ENCODE peak calls at places on chromosomes 1 and 21, in five cellular contexts. C, B, K, M and U are unnamed samples.

GRCh38 chr1:47984175-47984789 is 12.9 kb downstream of the TRABD2B start:
- DNase-seq in C (no peak), B (peak; percentile 15), K (no peak), M (no peak), U (no peak)

GRCh38 chr1:196440711-196441110 is 167.5 kb downstream of the KCNT2 start:
- DNase-seq in C (no peak), B (no peak), K (no peak), M (no peak), U (no peak)

GRCh38 chr1:48530727-48531351 is 58.8 kb upstream of the SPATA6 start:
- DNase-seq in C (peak; percentile 55), B (peak; percentile 76), K (peak; percentile 62), M (peak; percentile 36), U (peak; percentile 59)

GRCh38 chr1:39927538-39927937 is 25.8 kb upstream of the MYCL start:
- DNase-seq in C (no peak), B (no peak), K (no peak), M (no peak), U (no peak)

GRCh38 chr1:65584399-65584798 is 163.9 kb downstream of the LEPR start:
- DNase-seq in C (no peak), B (no peak), K (no peak), M (no peak), U (no peak)

GRCh38 chr1:184163674-184164470 is 112.3 kb downstream of the TSEN15 start:
- DNase-seq in C (no peak), B (no peak), K (peak; percentile 65), M (peak; percentile 48), U (peak; percentile 72)

GRCh38 chr1:23791434-23792047 is 596 bp downstream of the LYPLA2 start:
- DNase-seq in C (no peak), B (peak; percentile 55), K (peak; percentile 60), M (peak; percentile 67), U (peak; percentile 73)

GRCh38 chr1:212700892-212701819 is 1.5 kb upstream of the BATF3 start:
- DNase-seq in C (no peak), B (peak; percentile 55), K (peak; percentile 56), M (no peak), U (no peak)

GRCh38 chr1:235107368-235108184 is 21.1 kb downstream of the TOMM20 start:
- DNase-seq in C (no peak), B (no peak), K (no peak), M (no peak), U (no peak)

GRCh38 chr1:18670267-18670910 is 39.7 kb downstream of the PAX7 start:
- DNase-seq in C (no peak), B (no peak), K (no peak), M (no peak), U (no peak)

GRCh38 chr1:215475719-215476525 is 91.2 kb upstream of the KCTD3 start:
- DNase-seq in C (no peak), B (no peak), K (no peak), M (peak; percentile 71), U (no peak)

GRCh38 chr1:17122449-17123194 is 3.4 kb upstream of the PADI2 start:
- DNase-seq in C (no peak), B (no peak), K (no peak), M (no peak), U (no peak)

GRCh38 chr1:160326393-160326792 is 16.7 kb downstream of the COPA start:
- DNase-seq in C (no peak), B (no peak), K (no peak), M (no peak), U (no peak)

GRCh38 chr1:153122831-153123421 is 9.6 kb upstream of the SPRR2F start:
- DNase-seq in C (peak; percentile 41), B (no peak), K (peak; percentile 21), M (peak; percentile 79), U (peak; percentile 18)

GRCh38 chr1:32066489-32066873 is 6.3 kb upstream of the TMEM39B start:
- DNase-seq in C (peak; percentile 48), B (no peak), K (no peak), M (peak; percentile 79), U (peak; percentile 41)

GRCh38 chr1:220386494-220387195 is 114.4 kb upstream of the RAB3GAP2 start:
- DNase-seq in C (no peak), B (no peak), K (no peak), M (no peak), U (no peak)

GRCh38 chr1:69086148-69086547 is 481.6 kb upstream of the LRRC7 start:
- DNase-seq in C (no peak), B (no peak), K (no peak), M (no peak), U (no peak)

GRCh38 chr1:156421062-156421938 is 52.3 kb downstream of the RHBG start:
- DNase-seq in C (peak; percentile 71), B (peak; percentile 85), K (peak; percentile 96), M (peak; percentile 97), U (peak; percentile 97)

GRCh38 chr1:168422203-168422848 is 121.5 kb downstream of the XCL2 start:
- DNase-seq in C (no peak), B (no peak), K (no peak), M (no peak), U (no peak)

GRCh38 chr21:34204021-34204420 is 130.6 kb downstream of the MRPS6 start:
- DNase-seq in C (no peak), B (no peak), K (no peak), M (no peak), U (no peak)

GRCh38 chr1:56890229-56890628 is 35.6 kb downstream of the C8A start:
- DNase-seq in C (no peak), B (no peak), K (no peak), M (no peak), U (no peak)

GRCh38 chr1:232988572-232989040 is 38.2 kb downstream of the NTPCR start:
- DNase-seq in C (no peak), B (no peak), K (no peak), M (peak; percentile 8), U (no peak)

GRCh38 chr1:237867380-237867888 is 23.3 kb downstream of the ZP4 start:
- DNase-seq in C (no peak), B (no peak), K (no peak), M (no peak), U (no peak)

GRCh38 chr1:237868814-237869600 is 21.7 kb downstream of the ZP4 start:
- DNase-seq in C (no peak), B (no peak), K (no peak), M (no peak), U (no peak)

GRCh38 chr1:237863234-237863633 is 27.5 kb downstream of the ZP4 start:
- DNase-seq in C (no peak), B (no peak), K (no peak), M (no peak), U (no peak)

GRCh38 chr1:237861944-237862343 is 28.8 kb downstream of the ZP4 start:
- DNase-seq in C (no peak), B (no peak), K (no peak), M (no peak), U (no peak)

DNA sequence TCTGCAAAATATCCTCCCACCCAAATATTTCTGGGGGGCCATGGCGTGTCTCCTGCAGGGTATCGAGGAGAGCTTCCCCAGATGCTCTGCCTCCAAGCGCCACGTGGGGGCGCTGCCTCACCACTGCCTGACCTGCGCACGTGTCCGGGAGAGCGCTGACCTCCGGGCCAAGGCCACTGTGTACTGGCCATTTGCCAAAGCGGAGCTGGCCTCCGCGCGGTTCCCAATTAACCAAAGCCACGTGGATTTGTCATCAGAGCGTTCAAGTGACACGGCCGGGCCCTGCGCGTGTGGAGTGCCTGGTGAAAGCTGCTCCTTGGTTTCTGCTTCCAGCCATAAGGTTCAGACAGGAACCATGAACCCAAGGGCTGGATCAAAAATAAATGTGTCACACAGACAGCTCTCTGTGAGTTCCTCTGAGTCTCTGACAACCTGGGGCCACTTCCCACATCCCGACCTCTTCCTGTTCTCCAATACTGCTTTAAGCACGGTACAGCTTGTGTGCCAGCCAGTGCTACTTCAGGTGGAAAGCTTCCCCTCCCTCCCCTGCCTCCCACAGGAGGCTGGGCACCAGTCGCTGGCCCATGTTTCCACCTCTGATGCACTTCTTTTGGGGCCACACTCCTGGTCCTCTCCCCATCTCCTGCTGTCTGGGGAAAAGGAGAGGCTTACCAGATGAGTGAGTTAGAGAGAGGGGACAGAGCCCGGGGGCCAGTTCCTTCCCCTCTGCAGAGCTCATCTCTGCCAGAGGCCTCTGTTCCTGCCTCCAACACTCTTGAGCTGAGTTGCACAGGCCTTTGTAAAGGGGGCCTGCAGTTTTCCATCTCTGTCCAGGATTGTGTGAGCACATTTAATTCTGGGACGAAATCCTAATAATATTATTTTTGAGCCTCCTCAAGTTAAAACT is 26.1 kb downstream of the ZP4 start:
- DNase-seq in C (no peak), B (peak; percentile 33), K (peak; percentile 38), M (peak; percentile 38), U (peak; percentile 60)
- TF ChIP-seq CTCF in C (peak; percentile 39), B (peak; percentile 66), K (peak; percentile 75), M (peak; percentile 95), U (peak; percentile 90)

GRCh38 chr1:116203192-116203723 is 92.1 kb downstream of the MAB21L3 start:
- DNase-seq in C (no peak), B (no peak), K (no peak), M (no peak), U (no peak)
- TF ChIP-seq CTCF in C (no peak), B (no peak), K (no peak), M (peak; percentile 13), U (no peak)

GRCh38 chr1:189616893-189617292 is 860.8 kb downstream of the BRINP3 start:
- DNase-seq in C (no peak), B (no peak), K (no peak), M (peak; percentile 66), U (no peak)
- TF ChIP-seq CTCF in C (no peak), B (no peak), K (no peak), M (no peak), U (no peak)

GRCh38 chr1:33111965-33112364 is 31.0 kb downstream of the AZIN2 start:
- DNase-seq in C (no peak), B (no peak), K (no peak), M (no peak), U (no peak)
- TF ChIP-seq CTCF in C (peak; percentile 47), B (peak; percentile 33), K (peak; percentile 31), M (peak; percentile 36), U (peak; percentile 23)

GRCh38 chr1:219330669-219331068 is 157.0 kb downstream of the LYPLAL1 start:
- DNase-seq in C (no peak), B (no peak), K (no peak), M (no peak), U (no peak)
- TF ChIP-seq CTCF in C (no peak), B (no peak), K (no peak), M (no peak), U (no peak)

GRCh38 chr1:154663656-154664055 is 55.7 kb upstream of the ADAR start:
- DNase-seq in C (no peak), B (no peak), K (no peak), M (no peak), U (no peak)
- TF ChIP-seq CTCF in C (peak; percentile 36), B (no peak), K (no peak), M (no peak), U (no peak)

GRCh38 chr1:247456914-247457638 is 828 bp downstream of the OR2B11 start:
- DNase-seq in C (no peak), B (peak; percentile 27), K (no peak), M (no peak), U (no peak)
- TF ChIP-seq CTCF in C (no peak), B (no peak), K (no peak), M (no peak), U (no peak)

GRCh38 chr1:62294211-62294610 is 25.0 kb downstream of the KANK4 start:
- DNase-seq in C (peak; percentile 1), B (peak; percentile 31), K (no peak), M (peak; percentile 34), U (no peak)
- TF ChIP-seq CTCF in C (peak; percentile 36), B (peak; percentile 8), K (no peak), M (no peak), U (no peak)